ENCODE peak calls at places on chromosomes 12 and 14, in eight cellular contexts. J, B, O, N, L, V, C and G are unnamed samples.
A peak's percentile ranks its signal among the peaks of the same experiment; 100 is the strongest.

GRCh38 chr12:3614806-3615466 is 123.9 kb downstream of the PRMT8 start:
- DNase-seq in J (no peak), B (no peak), O (no peak), N (no peak), L (no peak), V (peak; percentile 77), C (no peak), G (no peak)

GRCh38 chr12:29283969-29284368 is 97.0 kb downstream of the ERGIC2 start:
- DNase-seq in J (no peak), B (no peak), O (no peak), N (no peak), L (no peak), V (no peak), C (no peak), G (no peak)

GRCh38 chr12:66965613-66966012 is 286.7 kb upstream of the GRIP1 start:
- DNase-seq in J (no peak), B (no peak), O (no peak), N (no peak), L (no peak), V (no peak), C (no peak), G (peak; percentile 46)

GRCh38 chr12:79415296-79415695 is 275.5 kb downstream of the PAWR start:
- DNase-seq in J (no peak), B (no peak), O (no peak), N (no peak), L (no peak), V (no peak), C (no peak), G (no peak)

GRCh38 chr12:28882444-28882843 is 266.6 kb upstream of the FAR2 start:
- DNase-seq in J (no peak), B (no peak), O (no peak), N (no peak), L (no peak), V (no peak), C (no peak), G (peak; percentile 94)

GRCh38 chr12:24172031-24172772 is 222.7 kb upstream of the SOX5 start:
- DNase-seq in J (no peak), B (no peak), O (no peak), N (no peak), L (no peak), V (peak; percentile 58), C (no peak), G (no peak)

GRCh38 chr14:23167006-23167847 is 16.2 kb downstream of the SLC7A8 start:
- DNase-seq in J (no peak), B (no peak), O (no peak), N (no peak), L (no peak), V (no peak), C (no peak), G (no peak)

GRCh38 chr12:50686976-50687375 is 76.9 kb upstream of the ATF1 start:
- DNase-seq in J (no peak), B (no peak), O (no peak), N (no peak), L (no peak), V (no peak), C (no peak), G (no peak)

GRCh38 chr12:124392271-124392990 is 97.5 kb downstream of the RFLNA start:
- DNase-seq in J (peak; percentile 12), B (no peak), O (no peak), N (no peak), L (peak; percentile 54), V (peak; percentile 84), C (no peak), G (no peak)

GRCh38 chr14:100842799-100843198 is 16.9 kb downstream of the MEG3 start:
- DNase-seq in J (no peak), B (peak; percentile 26), O (peak; percentile 73), N (no peak), L (peak; percentile 85), V (no peak), C (no peak), G (no peak)

GRCh38 chr14:55582741-55583140 is 2.7 kb downstream of the KTN1 start:
- DNase-seq in J (no peak), B (no peak), O (no peak), N (no peak), L (no peak), V (no peak), C (no peak), G (no peak)

GRCh38 chr12:115011703-115012102 is 327.7 kb upstream of the TBX3 start:
- DNase-seq in J (no peak), B (no peak), O (no peak), N (no peak), L (no peak), V (no peak), C (no peak), G (no peak)

GRCh38 chr12:50765325-50765911 is 1.5 kb downstream of the ATF1 start:
- DNase-seq in J (no peak), B (no peak), O (peak; percentile 20), N (peak; percentile 34), L (peak; percentile 69), V (peak; percentile 46), C (peak; percentile 31), G (peak; percentile 51)

GRCh38 chr12:47317182-47317915 is 237.6 kb upstream of the AMIGO2 start:
- DNase-seq in J (no peak), B (no peak), O (peak; percentile 30), N (no peak), L (peak; percentile 34), V (no peak), C (no peak), G (no peak)

GRCh38 chr12:93151079-93151759 is 222.1 kb upstream of the EEA1 start:
- DNase-seq in J (no peak), B (no peak), O (no peak), N (no peak), L (no peak), V (no peak), C (no peak), G (no peak)

GRCh38 chr14:95311752-95312151 is 8.0 kb downstream of the CLMN start:
- DNase-seq in J (no peak), B (no peak), O (no peak), N (no peak), L (no peak), V (no peak), C (no peak), G (no peak)

GRCh38 chr12:72015895-72016294 is 77.2 kb downstream of the TPH2 start:
- DNase-seq in J (no peak), B (no peak), O (no peak), N (no peak), L (no peak), V (no peak), C (no peak), G (no peak)

GRCh38 chr14:71728386-71728785 is 203.8 kb upstream of the RGS6 start:
- DNase-seq in J (no peak), B (no peak), O (no peak), N (no peak), L (no peak), V (no peak), C (no peak), G (peak; percentile 26)

GRCh38 chr14:82341386-82341785 is 807.7 kb upstream of the SEL1L start:
- DNase-seq in J (no peak), B (no peak), O (no peak), N (no peak), L (no peak), V (no peak), C (no peak), G (no peak)

GRCh38 chr14:59337151-59337611 is 128.0 kb downstream of the GPR135 start:
- DNase-seq in J (no peak), B (no peak), O (peak; percentile 50), N (no peak), L (peak; percentile 29), V (no peak), C (no peak), G (no peak)

GRCh38 chr14:100114109-100114765 is 45.2 kb downstream of the DEGS2 start:
- DNase-seq in J (no peak), B (no peak), O (no peak), N (no peak), L (no peak), V (no peak), C (no peak), G (no peak)

GRCh38 chr14:53526190-53526589 is 373.1 kb upstream of the DDHD1 start:
- DNase-seq in J (no peak), B (no peak), O (no peak), N (no peak), L (no peak), V (no peak), C (no peak), G (no peak)

GRCh38 chr14:68676511-68676943 is 116.3 kb downstream of the ZFP36L1 start:
- DNase-seq in J (no peak), B (no peak), O (no peak), N (no peak), L (no peak), V (no peak), C (no peak), G (peak; percentile 98)

GRCh38 chr14:36223558-36223957 is 47.0 kb upstream of the PTCSC3 start:
- DNase-seq in J (no peak), B (no peak), O (no peak), N (no peak), L (no peak), V (no peak), C (no peak), G (no peak)

GRCh38 chr12:53053223-53054111 is 3.6 kb downstream of the TNS2 start:
- DNase-seq in J (peak; percentile 23), B (no peak), O (no peak), N (peak; percentile 59), L (no peak), V (peak; percentile 93), C (peak; percentile 43), G (peak; percentile 72)

GRCh38 chr14:96148631-96149030 is 56.0 kb upstream of the BDKRB2 start:
- DNase-seq in J (no peak), B (no peak), O (no peak), N (no peak), L (no peak), V (no peak), C (no peak), G (no peak)

GRCh38 chr14:74856366-74856765 is 19.6 kb downstream of the PROX2 start:
- DNase-seq in J (no peak), B (no peak), O (no peak), N (no peak), L (no peak), V (no peak), C (no peak), G (no peak)

GRCh38 chr12:12019881-12020280 is 50.9 kb upstream of the BCL2L14 start:
- DNase-seq in J (no peak), B (no peak), O (no peak), N (no peak), L (no peak), V (no peak), C (no peak), G (no peak)

GRCh38 chr14:59870277-59871165 is at the start of gene RTN1:
- DNase-seq in J (peak; percentile 10), B (no peak), O (peak; percentile 6), N (no peak), L (peak; percentile 20), V (peak; percentile 76), C (no peak), G (peak; percentile 30)

GRCh38 chr14:64465208-64465821 is at the start of gene AKAP5:
- DNase-seq in J (peak; percentile 51), B (no peak), O (no peak), N (peak; percentile 57), L (peak; percentile 50), V (peak; percentile 90), C (peak; percentile 74), G (no peak)

GRCh38 chr12:88334271-88334670 is 192.2 kb downstream of the TMTC3 start:
- DNase-seq in J (no peak), B (no peak), O (no peak), N (no peak), L (no peak), V (no peak), C (no peak), G (peak; percentile 99)

GRCh38 chr14:92544051-92544730 is 30.6 kb downstream of the RIN3 start:
- DNase-seq in J (no peak), B (no peak), O (no peak), N (no peak), L (no peak), V (no peak), C (no peak), G (no peak)